ENCODE peak calls at places on chromosome 6, in nine cellular contexts. V, E, H, T, F, D, O, P and Z are unnamed samples. For H3K9me3 and H3K27me3, the result is how much of the 10 kb centered on the place peaks cover.

GRCh38 chr6:56719310-56719709 is 76.6 kb upstream of the DST start:
- DNase-seq in V (no peak), E (no peak), H (no peak), T (no peak), F (no peak), D (no peak), O (no peak), P (no peak), Z (no peak)

GRCh38 chr6:38268342-38268741 is 371.4 kb downstream of the BTBD9 start:
- DNase-seq in V (no peak), E (no peak), H (no peak), T (no peak), F (no peak), D (no peak), O (no peak), P (no peak), Z (no peak)

GRCh38 chr6:147548930-147549475 is 40.5 kb downstream of the SAMD5 start:
- DNase-seq in V (no peak), E (no peak), H (no peak), T (no peak), F (no peak), D (no peak), O (no peak), P (no peak), Z (no peak)

GRCh38 chr6:3259491-3259958 is 778 bp downstream of the PSMG4 start:
- DNase-seq in V (peak), E (peak), H (peak), T (no peak), F (peak), D (peak), O (no peak), P (no peak), Z (no peak)

GRCh38 chr6:107662333-107662732 is 161.8 kb downstream of the SCML4 start:
- DNase-seq in V (no peak), E (no peak), H (no peak), T (no peak), F (no peak), D (no peak), O (no peak), P (no peak), Z (no peak)

GRCh38 chr6:107066697-107067659 is 39.0 kb downstream of the MTRES1 start:
- DNase-seq in V (no peak), E (peak), H (no peak), T (no peak), F (no peak), D (no peak), O (no peak), P (no peak), Z (no peak)

GRCh38 chr6:127606131-127606562 is 29.2 kb downstream of the C6orf58 start:
- DNase-seq in V (no peak), E (peak), H (no peak), T (no peak), F (no peak), D (no peak), O (peak), P (no peak), Z (no peak)

GRCh38 chr6:17096076-17096475 is 5.8 kb upstream of the STMND1 start:
- DNase-seq in V (no peak), E (peak), H (no peak), T (no peak), F (no peak), D (no peak), O (no peak), P (no peak), Z (no peak)

GRCh38 chr6:106974999-106975698 is 620 bp upstream of the CD24 start:
- DNase-seq in V (peak), E (peak), H (peak), T (no peak), F (no peak), D (peak), O (peak), P (peak), Z (peak)

GRCh38 chr6:2971420-2972218 is at the start of gene SERPINB6:
- DNase-seq in V (peak), E (peak), H (peak), T (peak), F (peak), D (peak), O (no peak), P (peak), Z (peak)

GRCh38 chr6:30782425-30783014 is 38.2 kb upstream of the IER3 start:
- DNase-seq in V (no peak), E (peak), H (no peak), T (no peak), F (no peak), D (no peak), O (no peak), P (no peak), Z (no peak)

GRCh38 chr6:153062516-153062915 is 60.0 kb upstream of the MTRF1L start:
- DNase-seq in V (no peak), E (no peak), H (no peak), T (no peak), F (no peak), D (no peak), O (no peak), P (no peak), Z (no peak)

GRCh38 chr6:155201461-155202226 is 62.2 kb upstream of the CLDN20 start:
- DNase-seq in V (no peak), E (no peak), H (no peak), T (no peak), F (no peak), D (no peak), O (no peak), P (no peak), Z (no peak)

GRCh38 chr6:108650781-108651180 is 90.1 kb downstream of the FOXO3 start:
- DNase-seq in V (no peak), E (peak), H (no peak), T (no peak), F (no peak), D (no peak), O (no peak), P (no peak), Z (no peak)

GRCh38 chr6:156720739-156721714 is 56.2 kb upstream of the ARID1B start:
- DNase-seq in V (peak), E (peak), H (no peak), T (no peak), F (no peak), D (no peak), O (no peak), P (no peak), Z (no peak)

GRCh38 chr6:125245523-125246264 is 56.1 kb downstream of the HDDC2 start:
- DNase-seq in V (no peak), E (no peak), H (no peak), T (no peak), F (no peak), D (no peak), O (no peak), P (no peak), Z (no peak)

GRCh38 chr6:74946961-74947360 is 258.9 kb downstream of the COL12A1 start:
- DNase-seq in V (no peak), E (peak), H (no peak), T (no peak), F (no peak), D (no peak), O (no peak), P (no peak), Z (no peak)

GRCh38 chr6:101226677-101227135 is 166.8 kb upstream of the GRIK2 start:
- DNase-seq in V (peak), E (peak), H (no peak), T (no peak), F (no peak), D (peak), O (peak), P (no peak), Z (no peak)

GRCh38 chr6:55276745-55277627 is 50.3 kb upstream of the GFRAL start:
- DNase-seq in V (peak), E (peak), H (no peak), T (peak), F (no peak), D (peak), O (peak), P (no peak), Z (no peak)

GRCh38 chr6:113540491-113540890 is 316.7 kb upstream of the MARCKS start:
- DNase-seq in V (no peak), E (no peak), H (no peak), T (no peak), F (no peak), D (no peak), O (no peak), P (no peak), Z (no peak)

GRCh38 chr6:151400473-151400872 is 9.1 kb upstream of the ZBTB2 start:
- DNase-seq in V (no peak), E (peak), H (no peak), T (no peak), F (no peak), D (peak), O (no peak), P (no peak), Z (no peak)

GRCh38 chr6:169185011-169185521 is 68.6 kb downstream of the THBS2 start:
- DNase-seq in V (no peak), E (no peak), H (no peak), T (no peak), F (no peak), D (no peak), O (no peak), P (no peak), Z (peak)

GRCh38 chr6:143596857-143597256 is 80.9 kb upstream of the PHACTR2 start:
- DNase-seq in V (peak), E (peak), H (no peak), T (peak), F (no peak), D (peak), O (no peak), P (peak), Z (no peak)

GRCh38 chr6:115573866-115574265 is 486.8 kb downstream of the FRK start:
- DNase-seq in V (no peak), E (no peak), H (no peak), T (no peak), F (no peak), D (no peak), O (no peak), P (no peak), Z (no peak)

GRCh38 chr6:131023834-131024504 is 39.1 kb downstream of the EPB41L2 start:
- DNase-seq in V (no peak), E (peak), H (no peak), T (no peak), F (no peak), D (no peak), O (no peak), P (no peak), Z (no peak)

GRCh38 chr6:89357390-89357789 is 4.9 kb upstream of the UBE2J1 start:
- DNase-seq in V (no peak), E (no peak), H (no peak), T (no peak), F (no peak), D (no peak), O (no peak), P (no peak), Z (no peak)

GRCh38 chr6:157181649-157182048 is 141.7 kb downstream of the TMEM242 start:
- DNase-seq in V (no peak), E (no peak), H (no peak), T (no peak), F (no peak), D (peak), O (no peak), P (no peak), Z (no peak)

GRCh38 chr6:153167026-153167891 is 36.2 kb upstream of the RGS17 start:
- DNase-seq in V (no peak), E (peak), H (no peak), T (no peak), F (no peak), D (no peak), O (no peak), P (no peak), Z (no peak)

GRCh38 chr6:37306624-37307222 is 47.1 kb upstream of the RNF8 start:
- DNase-seq in V (no peak), E (no peak), H (no peak), T (no peak), F (no peak), D (no peak), O (no peak), P (no peak), Z (no peak)

GRCh38 chr6:138592698-138593097 is 93.4 kb upstream of the NHSL1 start:
- DNase-seq in V (no peak), E (no peak), H (no peak), T (no peak), F (no peak), D (no peak), O (no peak), P (no peak), Z (no peak)

GRCh38 chr6:10831609-10832008 is 6.7 kb downstream of the MAK start:
- DNase-seq in V (no peak), E (no peak), H (no peak), T (no peak), F (no peak), D (no peak), O (no peak), P (no peak), Z (no peak)

GRCh38 chr6:125995972-125996580 is 9.7 kb downstream of the TRMT11 start:
- DNase-seq in V (peak), E (peak), H (peak), T (peak), F (peak), D (peak), O (peak), P (peak), Z (peak)

GRCh38 chr6:100257661-100258395 is 206.9 kb downstream of the SIM1 start:
- DNase-seq in V (no peak), E (peak), H (no peak), T (no peak), F (no peak), D (no peak), O (peak), P (no peak), Z (no peak)

GRCh38 chr6:47180633-47181032 is 129.1 kb downstream of the TNFRSF21 start:
- DNase-seq in V (no peak), E (no peak), H (no peak), T (no peak), F (no peak), D (peak), O (no peak), P (no peak), Z (no peak)

GRCh38 chr6:47181681-47182080 is 128.0 kb downstream of the TNFRSF21 start:
- DNase-seq in V (no peak), E (no peak), H (no peak), T (no peak), F (no peak), D (no peak), O (no peak), P (no peak), Z (no peak)

GRCh38 chr6:47175656-47176055 is 133.5 kb upstream of the ADGRF1 start:
- DNase-seq in V (no peak), E (no peak), H (no peak), T (no peak), F (no peak), D (no peak), O (no peak), P (no peak), Z (no peak)

GRCh38 chr6:47182291-47182957 is 127.3 kb downstream of the TNFRSF21 start:
- DNase-seq in V (no peak), E (no peak), H (no peak), T (no peak), F (no peak), D (no peak), O (no peak), P (no peak), Z (no peak)

DNA sequence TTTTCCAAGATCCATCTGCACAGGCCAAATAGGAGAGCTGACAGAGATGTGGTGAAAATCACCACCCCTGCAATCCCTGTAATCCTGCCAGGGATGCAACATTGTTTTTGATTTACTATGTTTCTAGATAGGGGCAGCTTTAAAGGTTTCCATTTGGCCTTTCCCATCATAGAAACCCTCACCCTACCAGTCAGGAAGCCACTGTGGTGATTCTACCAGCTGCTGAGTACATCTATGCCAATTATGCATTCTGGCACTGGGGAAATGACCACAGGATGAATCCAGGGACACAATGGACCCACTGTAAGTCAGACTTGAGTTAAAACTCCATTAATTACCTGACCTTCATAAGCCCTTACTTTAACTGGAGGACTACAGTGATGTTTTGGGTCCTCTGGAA is 130.4 kb downstream of the TNFRSF21 start:
- DNase-seq in V (no peak), E (no peak), H (no peak), T (no peak), F (no peak), D (no peak), O (no peak), P (no peak), Z (no peak)
- H3K27ac ChIP-seq in V (no peak), E (no peak), H (no peak), T (no peak), F (no peak), D (no peak), O (no peak), P (no peak), Z (no peak)

DNA sequence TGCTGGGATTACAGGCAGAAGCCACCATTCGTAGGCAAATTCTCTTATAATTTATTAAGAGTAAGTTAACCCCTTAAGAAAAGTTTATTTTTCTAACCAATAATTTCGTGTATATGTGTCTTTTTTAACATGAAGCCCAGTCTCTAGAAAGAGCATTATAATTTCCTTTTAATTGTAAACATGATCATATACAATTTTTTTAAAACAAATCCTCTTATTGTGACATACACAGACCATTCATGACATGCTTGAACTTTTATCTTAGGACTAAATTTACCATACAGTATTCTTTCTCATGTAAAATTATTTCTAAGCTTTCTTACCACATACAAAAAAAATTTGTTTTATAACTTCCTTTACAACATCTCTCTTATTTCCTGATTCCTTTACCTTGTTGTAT is 6.7 kb downstream of the ACOT13 start:
- DNase-seq in V (no peak), E (no peak), H (no peak), T (no peak), F (no peak), D (no peak), O (no peak), P (no peak), Z (no peak)
- H3K9me3 ChIP-seq in V (under half), E (under half), H (under half), T (under half), F (under half), D (under half), O (under half), P (under half), Z (under half)

DNA sequence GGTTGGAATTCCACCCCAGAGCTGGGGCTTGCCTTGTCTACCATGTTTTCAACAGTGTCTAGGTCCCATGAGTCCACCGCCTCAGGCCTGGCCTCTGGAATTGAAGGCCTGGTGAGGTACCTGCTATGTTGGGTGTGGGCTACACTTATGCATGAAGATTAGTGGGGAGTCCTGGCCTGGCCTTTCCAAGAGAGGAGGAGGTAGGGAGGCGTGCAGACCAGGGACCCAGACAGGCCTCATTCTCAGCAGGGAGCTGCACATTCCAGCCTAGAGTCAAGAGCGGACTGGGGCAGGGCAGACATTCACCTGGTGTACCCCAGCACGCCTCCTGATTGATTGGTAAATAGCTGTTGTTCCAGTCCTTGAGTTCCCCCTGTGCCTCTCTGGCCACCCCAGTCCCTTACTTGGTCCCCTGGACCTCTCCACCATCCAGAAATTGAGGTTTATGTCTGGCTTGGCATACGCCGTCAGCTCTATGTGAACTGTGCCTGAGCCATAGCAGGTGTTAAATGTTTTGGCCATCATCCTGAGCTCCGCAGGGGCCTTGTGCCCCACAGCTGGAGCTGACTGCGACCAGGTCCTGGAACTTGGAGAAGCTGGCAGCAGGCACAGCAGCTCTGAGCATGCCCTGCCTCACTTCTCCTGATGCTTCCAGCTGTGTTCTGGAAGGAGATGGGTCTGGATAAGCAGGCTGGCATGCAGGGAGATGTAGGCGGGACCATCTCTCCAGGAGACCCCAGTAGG is 8.2 kb upstream of the VEGFA start:
- DNase-seq in V (peak), E (no peak), H (no peak), T (no peak), F (no peak), D (no peak), O (no peak), P (peak), Z (no peak)
- H3K27me3 ChIP-seq in V (under half), E (under half), H (under half), T (under half), F (under half), D (under half), O (under half), P (under half), Z (under half)

GRCh38 chr6:67888546-67888885 is 746.6 kb upstream of the ADGRB3 start:
- DNase-seq in V (no peak), E (no peak), H (peak), T (no peak), F (no peak), D (no peak), O (no peak), P (no peak), Z (peak)
- H3K27ac ChIP-seq in V (no peak), E (no peak), H (no peak), T (no peak), F (peak), D (no peak), O (no peak), P (no peak), Z (no peak)

DNA sequence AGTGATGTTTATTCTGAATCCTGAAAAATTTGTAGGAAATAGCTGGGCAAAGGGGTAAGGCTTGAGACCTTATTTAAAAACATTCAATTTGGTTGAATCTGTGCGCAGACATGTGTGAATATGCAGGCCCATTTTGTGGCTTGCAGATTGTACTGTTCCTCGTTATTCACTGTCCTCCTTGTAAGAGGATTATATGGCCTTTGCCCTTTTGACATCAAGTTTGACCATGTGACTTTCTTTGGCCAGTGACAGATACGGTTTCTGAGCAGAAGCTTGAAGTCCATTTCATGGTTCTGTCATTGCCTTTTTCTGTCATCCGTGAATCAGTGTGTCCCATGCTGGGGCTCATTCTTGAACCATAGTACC is 13.4 kb downstream of the AFDN start:
- DNase-seq in V (no peak), E (no peak), H (no peak), T (no peak), F (no peak), D (no peak), O (no peak), P (no peak), Z (no peak)
- H3K9me3 ChIP-seq in V (under half), E (under half), H (under half), T (under half), F (under half), D (under half), O (under half), P (under half), Z (under half)

DNA sequence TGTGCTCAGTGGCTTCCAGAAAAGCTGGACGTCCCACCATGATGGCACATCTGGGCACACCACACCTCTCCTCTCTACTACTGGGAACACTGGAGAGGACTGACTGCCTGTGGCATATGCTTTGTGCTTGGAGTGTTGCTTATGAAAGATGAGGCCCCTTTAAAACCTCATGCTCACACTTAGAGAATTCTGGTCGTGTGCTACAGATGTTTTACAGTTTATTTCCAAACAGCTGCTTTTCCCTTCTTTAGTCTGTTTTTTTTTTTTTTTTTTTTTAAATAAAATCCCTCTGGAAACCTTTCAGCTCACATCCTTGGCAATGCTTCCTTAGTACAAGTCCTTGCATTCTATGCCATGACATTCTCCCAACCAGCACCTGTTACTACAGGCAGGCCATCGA is 60.3 kb downstream of the BMP6 start:
- DNase-seq in V (no peak), E (no peak), H (no peak), T (no peak), F (no peak), D (no peak), O (no peak), P (no peak), Z (no peak)
- H3K27me3 ChIP-seq in V (under half), E (under half), H (under half), T (under half), F (under half), D (under half), O (under half), P (under half), Z (under half)

GRCh38 chr6:161228096-161228495 is 45.8 kb downstream of the AGPAT4 start:
- DNase-seq in V (peak), E (no peak), H (no peak), T (no peak), F (no peak), D (no peak), O (no peak), P (no peak), Z (no peak)
- H3K27ac ChIP-seq in V (no peak), E (no peak), H (no peak), T (no peak), F (no peak), D (no peak), O (no peak), P (no peak), Z (no peak)